ENCODE peak calls at places on chromosomes 12 and 14, in seven cellular contexts. V is natural killer cell; I is esophagus mucosa; L is PC-3; E is memory B cell; R is activated T-cell treated with anti-CD3 and anti-CD28 coated beads, Interleukin-2, amount 50 U/mL, for 4 hours; P is effector memory CD8-positive, alpha-beta T cell. Y is an unnamed sample.

GRCh38 chr12:120936197-120936596 is 32.0 kb upstream of the SPPL3 start:
- ATAC-seq in E (no peak), P (no peak), V (no peak), L (no peak), R (no peak), I (no peak), Y (no peak)

GRCh38 chr12:94208433-94208921 is 60.1 kb downstream of the PLXNC1 start:
- ATAC-seq in I (no peak), P (peak), E (peak), V (peak), L (no peak), R (peak), Y (peak)

GRCh38 chr12:57162541-57163125 is 15.2 kb upstream of the LRP1-AS start:
- ATAC-seq in P (no peak), V (no peak), E (no peak), R (no peak), I (no peak), L (no peak), Y (no peak)

GRCh38 chr12:89373772-89374572 is 21.7 kb upstream of the DUSP6 start:
- ATAC-seq in E (no peak), P (no peak), R (no peak), L (peak), I (peak), V (no peak), Y (no peak)

GRCh38 chr14:67680941-67681340 is 6.5 kb upstream of the VTI1B start:
- ATAC-seq in L (peak), E (no peak), R (no peak), I (peak), V (peak), P (no peak), Y (no peak)

GRCh38 chr14:61780125-61780524 is 17.9 kb downstream of the SNAPC1 start:
- ATAC-seq in E (no peak), P (no peak), V (no peak), L (no peak), I (no peak), R (peak), Y (peak)

GRCh38 chr14:23136566-23137133 is 17.6 kb upstream of the CEBPE start:
- ATAC-seq in L (no peak), R (no peak), V (no peak), P (no peak), I (no peak), E (no peak), Y (no peak)

GRCh38 chr12:22266101-22266500 is 68.4 kb downstream of the ST8SIA1 start:
- ATAC-seq in P (no peak), E (no peak), R (no peak), V (no peak), I (no peak), L (no peak), Y (no peak)

GRCh38 chr12:6891637-6892036 is 13.0 kb upstream of the LRRC23 start:
- ATAC-seq in V (no peak), P (no peak), R (no peak), L (peak), E (no peak), I (peak), Y (peak)

GRCh38 chr12:109606261-109607028 is 32.9 kb downstream of the MVK start:
- ATAC-seq in I (no peak), V (no peak), P (no peak), E (no peak), R (no peak), L (no peak), Y (no peak)

GRCh38 chr12:59833408-59833807 is 237.6 kb downstream of the SLC16A7 start:
- ATAC-seq in R (no peak), E (no peak), V (no peak), L (no peak), P (no peak), I (no peak), Y (no peak)

GRCh38 chr14:53167602-53168328 is 14.6 kb upstream of the DDHD1 start:
- ATAC-seq in R (no peak), L (peak), V (no peak), P (no peak), E (no peak), I (no peak), Y (no peak)

GRCh38 chr12:89273525-89273924 is 78.8 kb downstream of the DUSP6 start:
- ATAC-seq in V (peak), E (no peak), I (no peak), R (no peak), P (no peak), L (no peak), Y (no peak)

GRCh38 chr14:71487941-71488340 is 444.3 kb upstream of the RGS6 start:
- ATAC-seq in P (no peak), R (peak), L (peak), V (no peak), E (no peak), I (no peak), Y (peak)

GRCh38 chr14:101705733-101706508 is 55.6 kb upstream of the PPP2R5C start:
- ATAC-seq in L (peak), R (peak), V (peak), E (peak), I (peak), P (peak), Y (peak)

GRCh38 chr12:120562906-120563305 is 18.3 kb downstream of the POP5 start:
- ATAC-seq in L (no peak), P (no peak), R (no peak), E (no peak), I (no peak), V (no peak), Y (no peak)

GRCh38 chr12:93662961-93663728 is 14.0 kb upstream of the CRADD start:
- ATAC-seq in L (peak), E (no peak), P (no peak), R (no peak), I (no peak), V (no peak), Y (no peak)

Y was measured in activated T-helper 17 cell treated with anti-CD3 and anti-CD28 coated beads, Interleukin-2, amount 50 U/mL, for 72 hours.